ENCODE peak calls at places on chromosome 14, in ten cellular contexts. One of them, this sample, is unnamed.

GRCh38 chr14:95507701-95508103 is 8.7 kb downstream of the SYNE3 start:
- DNase-seq in NCI-H345: no peak
- DNase-seq in iris pigment epithelial cell: peak; percentile 73
- DNase-seq in lower leg skin: peak; percentile 85
- DNase-seq in heart left ventricle: no peak
- DNase-seq in effector memory CD8-positive, alpha-beta T cell: no peak
- DNase-seq in retinal pigment epithelial cell: no peak
- DNase-seq in spleen: peak; percentile 72
- DNase-seq in RPMI8226: peak; percentile 74
- DNase-seq in ACHN: peak; percentile 66
- DNase-seq in this sample: no peak

GRCh38 chr14:102187583-102188001 is 47.9 kb downstream of the WDR20 start:
- DNase-seq in NCI-H345: no peak
- DNase-seq in iris pigment epithelial cell: no peak
- DNase-seq in lower leg skin: no peak
- DNase-seq in heart left ventricle: no peak
- DNase-seq in effector memory CD8-positive, alpha-beta T cell: no peak
- DNase-seq in retinal pigment epithelial cell: no peak
- DNase-seq in spleen: no peak
- DNase-seq in RPMI8226: no peak
- DNase-seq in ACHN: no peak
- DNase-seq in this sample: no peak

GRCh38 chr14:101625336-101626097 is 64.2 kb downstream of the DIO3 start:
- DNase-seq in NCI-H345: no peak
- DNase-seq in iris pigment epithelial cell: no peak
- DNase-seq in lower leg skin: peak; percentile 66
- DNase-seq in heart left ventricle: no peak
- DNase-seq in effector memory CD8-positive, alpha-beta T cell: no peak
- DNase-seq in retinal pigment epithelial cell: no peak
- DNase-seq in spleen: no peak
- DNase-seq in RPMI8226: no peak
- DNase-seq in ACHN: no peak
- DNase-seq in this sample: no peak

GRCh38 chr14:34710006-34710405 is 4.4 kb downstream of the CFL2 start:
- DNase-seq in NCI-H345: no peak
- DNase-seq in iris pigment epithelial cell: no peak
- DNase-seq in lower leg skin: no peak
- DNase-seq in heart left ventricle: no peak
- DNase-seq in effector memory CD8-positive, alpha-beta T cell: no peak
- DNase-seq in retinal pigment epithelial cell: no peak
- DNase-seq in spleen: no peak
- DNase-seq in RPMI8226: no peak
- DNase-seq in ACHN: no peak
- DNase-seq in this sample: no peak

GRCh38 chr14:24481622-24482324 is 26.3 kb downstream of the CMA1 start:
- DNase-seq in NCI-H345: peak; percentile 12
- DNase-seq in iris pigment epithelial cell: peak; percentile 28
- DNase-seq in lower leg skin: no peak
- DNase-seq in heart left ventricle: no peak
- DNase-seq in effector memory CD8-positive, alpha-beta T cell: peak; percentile 48
- DNase-seq in retinal pigment epithelial cell: no peak
- DNase-seq in spleen: peak; percentile 83
- DNase-seq in RPMI8226: peak; percentile 27
- DNase-seq in ACHN: peak; percentile 54
- DNase-seq in this sample: peak; percentile 17

GRCh38 chr14:43687866-43688265 is 819.2 kb downstream of the FSCB start:
- DNase-seq in NCI-H345: no peak
- DNase-seq in iris pigment epithelial cell: peak; percentile 27
- DNase-seq in lower leg skin: no peak
- DNase-seq in heart left ventricle: no peak
- DNase-seq in effector memory CD8-positive, alpha-beta T cell: no peak
- DNase-seq in retinal pigment epithelial cell: peak; percentile 76
- DNase-seq in spleen: no peak
- DNase-seq in RPMI8226: no peak
- DNase-seq in ACHN: peak; percentile 52
- DNase-seq in this sample: no peak

GRCh38 chr14:101064121-101064661 is 160.7 kb upstream of the RTL1 start:
- DNase-seq in NCI-H345: no peak
- DNase-seq in iris pigment epithelial cell: no peak
- DNase-seq in lower leg skin: no peak
- DNase-seq in heart left ventricle: no peak
- DNase-seq in effector memory CD8-positive, alpha-beta T cell: no peak
- DNase-seq in retinal pigment epithelial cell: no peak
- DNase-seq in spleen: peak; percentile 65
- DNase-seq in RPMI8226: no peak
- DNase-seq in ACHN: no peak
- DNase-seq in this sample: peak; percentile 38

GRCh38 chr14:74488788-74489397 is 4.2 kb downstream of the NPC2 start:
- DNase-seq in NCI-H345: no peak
- DNase-seq in iris pigment epithelial cell: peak; percentile 74
- DNase-seq in lower leg skin: no peak
- DNase-seq in heart left ventricle: no peak
- DNase-seq in effector memory CD8-positive, alpha-beta T cell: no peak
- DNase-seq in retinal pigment epithelial cell: peak; percentile 67
- DNase-seq in spleen: no peak
- DNase-seq in RPMI8226: peak; percentile 71
- DNase-seq in ACHN: peak; percentile 44
- DNase-seq in this sample: no peak

GRCh38 chr14:69606258-69606657 is 5.1 kb upstream of the SUSD6 start:
- DNase-seq in NCI-H345: no peak
- DNase-seq in iris pigment epithelial cell: peak; percentile 38
- DNase-seq in lower leg skin: no peak
- DNase-seq in heart left ventricle: no peak
- DNase-seq in effector memory CD8-positive, alpha-beta T cell: no peak
- DNase-seq in retinal pigment epithelial cell: no peak
- DNase-seq in spleen: no peak
- DNase-seq in RPMI8226: no peak
- DNase-seq in ACHN: no peak
- DNase-seq in this sample: no peak

GRCh38 chr14:68394719-68395117 is 398.1 kb downstream of the ZFP36L1 start:
- DNase-seq in NCI-H345: no peak
- DNase-seq in iris pigment epithelial cell: no peak
- DNase-seq in lower leg skin: no peak
- DNase-seq in heart left ventricle: no peak
- DNase-seq in effector memory CD8-positive, alpha-beta T cell: no peak
- DNase-seq in retinal pigment epithelial cell: no peak
- DNase-seq in spleen: peak; percentile 69
- DNase-seq in RPMI8226: no peak
- DNase-seq in ACHN: no peak
- DNase-seq in this sample: no peak

GRCh38 chr14:101817511-101818001 is 56.0 kb downstream of the PPP2R5C start:
- DNase-seq in NCI-H345: no peak
- DNase-seq in iris pigment epithelial cell: no peak
- DNase-seq in lower leg skin: no peak
- DNase-seq in heart left ventricle: no peak
- DNase-seq in effector memory CD8-positive, alpha-beta T cell: no peak
- DNase-seq in retinal pigment epithelial cell: no peak
- DNase-seq in spleen: no peak
- DNase-seq in RPMI8226: no peak
- DNase-seq in ACHN: no peak
- DNase-seq in this sample: no peak

GRCh38 chr14:105065280-105066228 is at the start of gene GPR132:
- DNase-seq in NCI-H345: no peak
- DNase-seq in iris pigment epithelial cell: no peak
- DNase-seq in lower leg skin: no peak
- DNase-seq in heart left ventricle: no peak
- DNase-seq in effector memory CD8-positive, alpha-beta T cell: peak; percentile 90
- DNase-seq in retinal pigment epithelial cell: no peak
- DNase-seq in spleen: peak; percentile 96
- DNase-seq in RPMI8226: peak; percentile 93
- DNase-seq in ACHN: peak; percentile 11
- DNase-seq in this sample: no peak

GRCh38 chr14:22602853-22603252 is 4.8 kb downstream of the ABHD4 start:
- DNase-seq in NCI-H345: no peak
- DNase-seq in iris pigment epithelial cell: peak; percentile 49
- DNase-seq in lower leg skin: no peak
- DNase-seq in heart left ventricle: no peak
- DNase-seq in effector memory CD8-positive, alpha-beta T cell: no peak
- DNase-seq in retinal pigment epithelial cell: no peak
- DNase-seq in spleen: no peak
- DNase-seq in RPMI8226: no peak
- DNase-seq in ACHN: no peak
- DNase-seq in this sample: no peak

GRCh38 chr14:75554482-75554881 is 23.9 kb upstream of the FLVCR2 start:
- DNase-seq in NCI-H345: no peak
- DNase-seq in iris pigment epithelial cell: peak; percentile 45
- DNase-seq in lower leg skin: no peak
- DNase-seq in heart left ventricle: no peak
- DNase-seq in effector memory CD8-positive, alpha-beta T cell: no peak
- DNase-seq in retinal pigment epithelial cell: no peak
- DNase-seq in spleen: no peak
- DNase-seq in RPMI8226: no peak
- DNase-seq in ACHN: peak; percentile 1
- DNase-seq in this sample: no peak

This sample was measured in psoas muscle.